ENCODE peak calls at places on chromosome 11, in four cellular contexts. F is stomach, S is sigmoid colon, I is caudate nucleus. R is an unnamed sample.
A peak's percentile ranks its signal among the peaks of the same experiment; 100 is the strongest.

GRCh38 chr11:60084866-60085265 is 3.6 kb upstream of the MS4A2 start:
- DNase-seq in F (no peak), S (no peak), I (no peak), R (no peak)

GRCh38 chr11:84965484-84965883 is 661.7 kb downstream of the DLG2 start:
- DNase-seq in F (no peak), S (no peak), I (no peak), R (no peak)

GRCh38 chr11:44286268-44286880 is 23.6 kb downstream of the ALX4 start:
- DNase-seq in F (peak; percentile 41), S (no peak), I (peak; percentile 1), R (peak; percentile 25)

GRCh38 chr11:27227744-27228143 is 135.3 kb downstream of the CCDC34 start:
- DNase-seq in F (no peak), S (no peak), I (no peak), R (no peak)

GRCh38 chr11:97683733-97684132 is 1293.9 kb downstream of the JRKL start:
- DNase-seq in F (no peak), S (no peak), I (no peak), R (no peak)

GRCh38 chr11:121643530-121644512 is 191.1 kb upstream of the SORL1-AS1 start:
- DNase-seq in F (no peak), S (no peak), I (no peak), R (no peak)

GRCh38 chr11:109422755-109423113 is 744 bp downstream of the C11orf87 start:
- DNase-seq in F (no peak), S (no peak), I (no peak), R (peak; percentile 41)

GRCh38 chr11:83736689-83737088 is 450.5 kb upstream of the CCDC90B start:
- DNase-seq in F (no peak), S (no peak), I (no peak), R (no peak)

GRCh38 chr11:15815246-15816209 is 540.8 kb downstream of the SOX6 start:
- DNase-seq in F (no peak), S (no peak), I (no peak), R (peak; percentile 4)

GRCh38 chr11:62295504-62295903 is 3.4 kb downstream of the SCGB1D4 start:
- DNase-seq in F (no peak), S (no peak), I (no peak), R (peak; percentile 42)

GRCh38 chr11:121716060-121716459 is 263.3 kb upstream of the SORL1-AS1 start:
- DNase-seq in F (no peak), S (no peak), I (no peak), R (peak; percentile 62)

GRCh38 chr11:74453373-74453975 is 13.9 kb downstream of the KCNE3 start:
- DNase-seq in F (peak; percentile 79), S (peak; percentile 78), I (no peak), R (peak; percentile 76)

GRCh38 chr11:61747389-61748285 is 4.8 kb upstream of the MYRF start:
- DNase-seq in F (peak; percentile 91), S (peak; percentile 86), I (peak; percentile 56), R (peak; percentile 79)

GRCh38 chr11:26741036-26741435 is 19.2 kb upstream of the SLC5A12 start:
- DNase-seq in F (no peak), S (no peak), I (no peak), R (peak; percentile 77)

GRCh38 chr11:120109531-120109930 is 28.4 kb downstream of the TRIM29 start:
- DNase-seq in F (no peak), S (no peak), I (no peak), R (no peak)